ENCODE peak calls at places on chromosome 1, in five cellular contexts. H is colonic mucosa, V is mammary epithelial cell, X is OCI-LY7, R is fibroblast of lung. S is an unnamed sample. For H3K4me1, the result is how much of the 10 kb centered on the place peaks cover.

GRCh38 chr1:245245021-245245667 is 90.4 kb downstream of the KIF26B start:
- DNase-seq in V (no peak), X (no peak), H (peak), R (no peak), S (no peak)

GRCh38 chr1:167722152-167722869 is 529 bp downstream of the MPZL1 start:
- DNase-seq in H (peak), X (peak), V (peak), R (peak), S (peak)

GRCh38 chr1:53637726-53638640 is 101.0 kb downstream of the GLIS1 start:
- DNase-seq in H (no peak), V (no peak), R (no peak), X (no peak), S (no peak)

GRCh38 chr1:51784997-51785421 is 93.5 kb downstream of the NRDC start:
- DNase-seq in R (peak), V (no peak), H (no peak), X (no peak), S (no peak)

GRCh38 chr1:53294557-53294956 is 33.3 kb downstream of the LRP8 start:
- DNase-seq in V (peak), H (no peak), R (peak), X (no peak), S (no peak)

GRCh38 chr1:226632922-226633351 is 84.4 kb downstream of the STUM start:
- DNase-seq in H (no peak), V (no peak), R (no peak), X (peak), S (no peak)

GRCh38 chr1:200535605-200536004 is 84.9 kb downstream of the KIF14 start:
- DNase-seq in R (peak), H (peak), X (peak), V (peak), S (peak)

GRCh38 chr1:182699673-182700350 is 15.4 kb upstream of the RGS8 start:
- DNase-seq in R (peak), V (no peak), H (no peak), X (no peak), S (peak)

GRCh38 chr1:80656011-80656627 is 1144.6 kb upstream of the ADGRL2 start:
- DNase-seq in H (no peak), R (peak), X (peak), V (peak), S (peak)

GRCh38 chr1:173287785-173288184 is 80.7 kb upstream of the TNFSF4 start:
- DNase-seq in R (no peak), X (no peak), H (no peak), V (no peak), S (no peak)

GRCh38 chr1:202932476-202932875 is 5.4 kb upstream of the KLHL12 start:
- DNase-seq in V (no peak), R (no peak), X (no peak), H (no peak), S (no peak)

GRCh38 chr1:72567511-72567910 is 285.2 kb upstream of the NEGR1 start:
- DNase-seq in H (no peak), X (no peak), R (peak), V (no peak), S (no peak)

GRCh38 chr1:54312874-54313316 is 93.3 kb downstream of the SSBP3 start:
- DNase-seq in X (no peak), R (peak), H (no peak), V (peak), S (peak)

GRCh38 chr1:164645921-164646320 is 86.9 kb downstream of the PBX1 start:
- DNase-seq in H (no peak), X (no peak), R (no peak), V (no peak), S (no peak)

GRCh38 chr1:37944091-37944763 is 2.6 kb downstream of the INPP5B start:
- DNase-seq in X (no peak), V (no peak), R (peak), H (no peak), S (no peak)

GRCh38 chr1:45654540-45655280 is 30.9 kb upstream of the CCDC17 start:
- DNase-seq in R (no peak), V (peak), X (no peak), H (no peak), S (no peak)

GRCh38 chr1:212601524-212601923 is 7.0 kb upstream of the ATF3 start:
- DNase-seq in R (no peak), V (no peak), H (no peak), X (no peak), S (no peak)

GRCh38 chr1:178650950-178651461 is 74.0 kb upstream of the RALGPS2 start:
- DNase-seq in R (no peak), H (peak), V (no peak), X (no peak), S (no peak)

DNA sequence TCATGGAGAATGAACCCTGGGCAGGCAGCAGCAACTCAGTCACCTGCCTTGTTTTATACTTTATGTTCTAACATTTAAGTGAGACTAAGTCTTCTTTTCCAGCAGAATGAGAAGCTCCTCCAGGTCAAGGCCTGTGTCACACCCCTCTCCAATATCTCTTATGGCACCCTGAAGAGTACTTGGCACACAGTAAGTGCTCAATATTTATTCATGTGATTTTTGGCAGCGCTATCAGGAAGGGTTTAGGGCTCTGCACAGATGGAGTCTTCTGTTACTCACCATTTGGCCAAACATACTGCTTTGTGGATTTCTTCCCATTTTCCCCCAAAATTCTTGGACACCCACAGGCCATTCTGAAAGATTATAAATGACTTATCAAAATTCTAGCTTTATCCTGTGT is 43.8 kb upstream of the MYBPHL start:
- DNase-seq in V (no peak), X (no peak), H (no peak), R (no peak), S (no peak)
- H3K27ac ChIP-seq in V (no peak), X (no peak), H (no peak), R (no peak), S (peak)

DNA sequence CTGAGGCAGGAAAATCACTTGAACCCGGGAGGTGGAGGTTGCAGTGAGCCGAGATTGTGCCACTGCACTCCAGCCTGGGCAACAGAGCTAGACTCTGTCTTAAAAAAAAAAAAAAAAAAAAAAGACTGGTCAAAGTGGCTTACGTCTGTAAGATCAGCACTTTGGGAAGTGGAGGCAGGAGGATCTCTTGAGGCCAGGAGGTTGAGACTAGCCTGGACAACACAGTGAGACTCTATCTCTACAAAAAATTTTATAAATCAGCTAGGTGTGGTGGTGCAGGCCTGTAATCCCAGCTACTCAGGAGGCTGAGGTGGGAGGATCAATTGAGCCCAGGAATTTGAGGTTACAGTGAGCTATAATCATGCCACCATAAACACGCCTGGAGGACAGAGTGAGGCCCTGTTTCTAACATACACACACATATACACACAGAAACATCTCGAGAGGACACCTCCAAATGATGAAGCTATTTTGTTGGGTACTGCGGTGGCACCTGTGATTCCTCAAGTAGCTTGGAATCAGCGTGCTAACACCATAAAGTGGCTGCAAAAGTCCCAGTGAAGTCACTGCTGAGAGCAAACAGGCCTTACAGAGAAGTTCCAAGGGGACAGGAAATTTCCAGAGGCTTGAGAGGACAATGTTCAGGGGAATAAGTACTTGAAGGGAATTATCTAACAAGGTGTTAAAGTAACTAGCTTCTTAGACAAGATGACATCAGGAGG is 1.4 kb downstream of the NADK start:
- DNase-seq in R (no peak), V (no peak), X (peak), H (no peak), S (no peak)
- H3K4me1 ChIP-seq in R (under half), V (under half), X (half or more), H (under half), S (under half)

GRCh38 chr1:6860401-6860800 is 75.1 kb downstream of the CAMTA1 start:
- DNase-seq in H (no peak), V (peak), R (peak), X (no peak), S (no peak)
- H3K27ac ChIP-seq in H (no peak), V (peak), R (peak), X (no peak), S (no peak)

GRCh38 chr1:176222196-176222595 is 15.1 kb upstream of the COP1 start:
- DNase-seq in V (no peak), H (no peak), X (no peak), R (no peak), S (no peak)

GRCh38 chr1:176216031-176216430 is 8.9 kb upstream of the COP1 start:
- DNase-seq in R (no peak), V (no peak), H (no peak), X (no peak), S (no peak)

GRCh38 chr1:176217461-176218099 is 10.5 kb upstream of the COP1 start:
- DNase-seq in H (no peak), R (no peak), V (no peak), X (no peak), S (no peak)

GRCh38 chr1:176225485-176225884 is 18.4 kb upstream of the COP1 start:
- DNase-seq in R (no peak), X (no peak), V (no peak), H (no peak), S (no peak)

DNA sequence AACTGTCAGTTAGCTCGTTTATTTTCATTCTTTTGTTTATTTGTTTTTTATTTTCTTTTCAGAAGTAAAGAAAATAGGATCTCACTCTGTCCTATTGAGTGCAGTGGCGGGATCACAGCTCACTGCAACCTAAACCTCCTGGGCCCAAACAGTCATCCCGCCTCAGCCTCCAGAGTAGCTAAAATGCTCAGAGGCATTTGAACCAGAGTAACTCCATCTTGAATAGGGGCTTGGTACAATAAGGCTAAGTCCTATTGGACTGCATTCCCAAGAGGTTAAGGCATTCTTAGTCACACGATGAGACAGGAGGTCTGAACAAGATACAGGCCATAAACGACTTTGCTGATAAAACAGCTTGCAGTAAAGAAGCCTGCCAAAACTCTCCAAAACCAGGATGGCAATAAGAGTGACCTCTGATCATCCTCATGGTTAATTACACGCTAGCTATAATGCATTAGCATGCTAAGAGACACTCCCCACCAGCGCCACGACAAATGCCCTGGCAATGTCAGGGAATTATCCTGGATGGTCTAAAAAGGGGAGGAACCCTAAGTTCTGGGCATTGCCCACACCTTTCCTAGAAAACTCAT is 13.1 kb upstream of the COP1 start:
- DNase-seq in H (no peak), X (no peak), V (no peak), R (no peak), S (no peak)
- H3K4me1 ChIP-seq in H (under half), X (under half), V (under half), R (under half), S (under half)

GRCh38 chr1:232328496-232329102 is 301.3 kb downstream of the SIPA1L2 start:
- DNase-seq in X (no peak), H (no peak), R (peak), V (no peak), S (no peak)
- H3K27ac ChIP-seq in X (no peak), H (no peak), R (no peak), V (no peak), S (no peak)

GRCh38 chr1:235077163-235077540 is 51.5 kb downstream of the TOMM20 start:
- DNase-seq in V (no peak), H (no peak), X (no peak), R (no peak), S (no peak)
- H3K4me1 ChIP-seq in V (half or more), H (under half), X (half or more), R (under half), S (under half)

DNA sequence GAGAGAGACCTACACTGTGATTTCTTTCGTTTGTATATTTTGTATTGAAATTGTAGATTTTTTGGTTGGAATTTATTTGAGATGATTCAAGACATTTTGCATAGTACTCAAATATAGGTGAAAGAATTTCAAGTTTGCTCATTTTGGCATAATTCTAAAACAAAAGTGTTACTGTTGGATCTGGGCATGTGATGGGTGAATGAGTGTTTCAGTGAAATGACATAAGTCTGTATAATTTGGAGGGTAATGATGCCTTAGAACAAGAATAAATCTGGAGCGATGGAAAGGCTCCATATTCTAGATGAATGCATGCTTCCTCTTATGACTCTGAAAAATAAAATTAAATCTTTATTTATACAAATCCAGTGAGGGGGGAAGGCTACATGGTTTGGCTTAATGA is 41.0 kb downstream of the NFIA start:
- DNase-seq in R (no peak), V (no peak), H (no peak), X (no peak), S (no peak)
- H3K27ac ChIP-seq in R (no peak), V (no peak), H (no peak), X (no peak), S (no peak)

S was measured in neural progenitor cell.